ENCODE peak calls at places on chromosomes 16 and 17, in seven cellular contexts. Q is right atrium auricular region; N is brain microvascular endothelial cell; O is CD8-positive, alpha-beta T cell; W is uterus; X is hepatocyte; D is RWPE1. G is an unnamed sample.

GRCh38 chr16:4111748-4112696 is 4.2 kb downstream of the ADCY9 start:
- DNase-seq in Q (no peak), N (no peak), O (no peak), W (no peak), X (no peak), D (no peak), G (no peak)

GRCh38 chr17:80106176-80106575 is 4.8 kb downstream of the GAA start:
- DNase-seq in Q (no peak), N (no peak), O (no peak), W (no peak), X (no peak), D (no peak), G (no peak)

GRCh38 chr16:74606521-74607309 is at the start of gene GLG1:
- DNase-seq in Q (peak; percentile 88), N (peak; percentile 83), O (peak; percentile 87), W (peak; percentile 90), X (peak; percentile 97), D (peak; percentile 84), G (no peak)

GRCh38 chr17:41917192-41917591 is 1.6 kb downstream of the ACLY start:
- DNase-seq in Q (no peak), N (peak; percentile 19), O (no peak), W (no peak), X (peak; percentile 39), D (peak; percentile 8), G (no peak)

GRCh38 chr17:42266918-42267766 is 9.0 kb downstream of the STAT5B start:
- DNase-seq in Q (no peak), N (peak; percentile 91), O (no peak), W (no peak), X (peak; percentile 54), D (no peak), G (peak; percentile 90)

GRCh38 chr17:8149419-8150193 is 2.6 kb downstream of the PER1 start:
- DNase-seq in Q (no peak), N (no peak), O (no peak), W (no peak), X (no peak), D (no peak), G (no peak)

GRCh38 chr16:54086791-54087190 is 199.8 kb downstream of the IRX3 start:
- DNase-seq in Q (no peak), N (no peak), O (no peak), W (no peak), X (no peak), D (no peak), G (no peak)

GRCh38 chr16:20415541-20415940 is 6.2 kb downstream of the ACSM5 start:
- DNase-seq in Q (no peak), N (no peak), O (no peak), W (no peak), X (no peak), D (no peak), G (no peak)

GRCh38 chr17:72754513-72754912 is 338.0 kb downstream of the SLC39A11 start:
- DNase-seq in Q (no peak), N (peak; percentile 15), O (no peak), W (no peak), X (no peak), D (no peak), G (no peak)

GRCh38 chr17:33990943-33991706 is 264.0 kb upstream of the CCL2 start:
- DNase-seq in Q (peak; percentile 51), N (no peak), O (no peak), W (no peak), X (no peak), D (no peak), G (no peak)

GRCh38 chr17:47785538-47786123 is 36.0 kb downstream of the OSBPL7 start:
- DNase-seq in Q (no peak), N (no peak), O (no peak), W (no peak), X (peak; percentile 47), D (no peak), G (no peak)

GRCh38 chr16:80997139-80997798 is 9.4 kb downstream of the CMC2 start:
- DNase-seq in Q (no peak), N (no peak), O (no peak), W (no peak), X (peak; percentile 45), D (no peak), G (no peak)

GRCh38 chr17:39626171-39626670 is 531 bp upstream of the PPP1R1B start:
- DNase-seq in Q (no peak), N (no peak), O (no peak), W (no peak), X (no peak), D (no peak), G (no peak)

GRCh38 chr17:48488548-48489106 is 42.2 kb downstream of the HOXB1 start:
- DNase-seq in Q (no peak), N (no peak), O (no peak), W (no peak), X (peak; percentile 31), D (no peak), G (no peak)

GRCh38 chr16:84699147-84699711 is 571 bp upstream of the USP10 start:
- DNase-seq in Q (no peak), N (no peak), O (no peak), W (no peak), X (no peak), D (peak; percentile 16), G (no peak)

GRCh38 chr16:54054237-54054780 is 232.3 kb downstream of the IRX3 start:
- DNase-seq in Q (no peak), N (no peak), O (no peak), W (no peak), X (no peak), D (no peak), G (no peak)

GRCh38 chr16:88116121-88116900 is 165.1 kb downstream of the BANP start:
- DNase-seq in Q (no peak), N (peak; percentile 72), O (no peak), W (no peak), X (no peak), D (no peak), G (no peak)

GRCh38 chr17:47862621-47863440 is 11.9 kb upstream of the SP6 start:
- DNase-seq in Q (no peak), N (peak; percentile 67), O (no peak), W (no peak), X (no peak), D (peak; percentile 80), G (peak; percentile 41)

GRCh38 chr17:27345141-27345904 is 51.4 kb downstream of the WSB1 start:
- DNase-seq in Q (no peak), N (no peak), O (no peak), W (no peak), X (peak; percentile 89), D (no peak), G (no peak)

GRCh38 chr16:88886915-88887521 is 20.6 kb upstream of the PABPN1L start:
- DNase-seq in Q (peak; percentile 72), N (no peak), O (no peak), W (peak; percentile 80), X (peak; percentile 55), D (no peak), G (no peak)

GRCh38 chr16:50166511-50167500 is 13.7 kb downstream of the TENT4B start:
- DNase-seq in Q (no peak), N (no peak), O (no peak), W (no peak), X (no peak), D (no peak), G (no peak)

GRCh38 chr17:72931635-72932034 is 160.9 kb downstream of the SLC39A11 start:
- DNase-seq in Q (no peak), N (no peak), O (no peak), W (no peak), X (peak; percentile 40), D (no peak), G (no peak)

GRCh38 chr16:74716355-74716754 is 15.7 kb upstream of the MLKL start:
- DNase-seq in Q (no peak), N (no peak), O (no peak), W (no peak), X (no peak), D (no peak), G (no peak)

DNA sequence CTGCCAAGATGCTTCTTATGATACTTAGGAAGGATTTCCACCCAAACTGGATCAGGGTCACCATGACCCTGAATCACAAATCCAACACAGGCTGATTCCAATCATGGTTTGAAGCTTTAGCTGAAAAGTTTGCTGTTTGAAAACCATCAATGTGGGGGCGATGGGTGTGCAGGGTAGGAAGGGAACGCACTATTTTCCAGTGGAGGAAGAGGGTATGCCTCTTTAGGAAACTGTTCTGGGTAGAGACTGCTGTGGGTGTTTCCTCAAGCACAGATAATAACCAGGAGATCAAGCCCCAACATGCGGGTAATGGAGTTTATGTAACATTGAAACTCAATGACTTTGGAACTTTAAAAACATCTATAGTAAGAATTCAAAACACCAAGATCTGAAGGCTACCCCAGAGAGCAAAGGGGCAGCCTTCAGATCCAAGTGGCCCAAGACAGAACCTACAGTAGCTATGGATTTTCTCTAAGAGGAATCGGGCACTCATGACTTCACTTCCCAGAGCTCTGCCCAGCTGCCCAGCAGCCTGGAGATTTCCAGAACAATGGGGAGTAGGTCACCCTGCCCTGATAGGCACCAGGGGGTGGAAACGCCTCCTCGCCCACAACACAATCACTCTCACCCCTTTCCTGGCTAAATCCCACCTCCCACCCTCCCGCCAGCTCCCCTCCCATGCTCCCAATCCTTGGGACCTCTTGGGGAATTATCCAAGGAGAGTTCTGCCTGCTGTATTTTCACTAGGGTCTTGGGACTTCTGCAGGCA is 22.8 kb downstream of the TRIM25 start:
- DNase-seq in Q (no peak), N (no peak), O (no peak), W (no peak), X (no peak), D (no peak), G (no peak)
- H3K27ac ChIP-seq in Q (no peak overlapping the region), N (no peak overlapping the region), O (no peak overlapping the region), W (no peak overlapping the region), X (no peak overlapping the region), D (peak overlapping the region; percentile 30), G (no peak overlapping the region)

DNA sequence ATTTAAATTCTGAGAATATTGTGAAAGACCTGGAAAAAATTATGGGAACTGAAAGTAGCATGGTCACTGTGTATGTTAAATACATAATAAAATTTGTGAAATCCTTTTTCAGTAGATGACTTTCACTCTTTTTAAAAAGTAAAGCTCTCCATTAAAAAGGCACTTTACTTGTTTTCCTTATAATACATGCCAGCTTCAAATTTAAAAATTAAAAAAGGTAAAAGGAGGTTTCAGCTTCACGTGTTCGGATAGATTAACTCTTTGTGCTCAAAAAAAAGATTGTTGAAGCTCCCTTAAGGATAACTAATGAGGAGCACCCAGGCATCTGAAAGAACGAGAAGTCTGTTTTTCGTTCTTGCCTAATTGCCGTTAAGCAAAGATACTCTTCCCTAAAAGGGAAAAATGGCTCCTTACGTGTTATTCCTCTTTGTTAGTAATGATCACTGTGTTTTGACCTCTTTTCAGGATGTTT is 87.8 kb downstream of the TUBD1 start:
- DNase-seq in Q (no peak), N (no peak), O (no peak), W (no peak), X (no peak), D (no peak), G (no peak)
- H3K27ac ChIP-seq in Q (peak overlapping the region; percentile 45), N (peak overlapping the region; percentile 82), O (no peak overlapping the region), W (peak overlapping the region; percentile 64), X (peak overlapping the region; percentile 58), D (no peak overlapping the region), G (peak overlapping the region; percentile 99)

GRCh38 chr17:75827291-75828050 is 16.7 kb downstream of the UNC13D start:
- DNase-seq in Q (peak; percentile 78), N (peak; percentile 56), O (peak; percentile 48), W (peak; percentile 82), X (peak; percentile 75), D (peak; percentile 38), G (no peak)
- H3K27ac ChIP-seq in Q (peak overlapping the region; percentile 88), N (no peak overlapping the region), O (peak overlapping the region; percentile 50), W (peak overlapping the region; percentile 82), X (peak overlapping the region; percentile 60), D (peak overlapping the region; percentile 67), G (no peak overlapping the region)

DNA sequence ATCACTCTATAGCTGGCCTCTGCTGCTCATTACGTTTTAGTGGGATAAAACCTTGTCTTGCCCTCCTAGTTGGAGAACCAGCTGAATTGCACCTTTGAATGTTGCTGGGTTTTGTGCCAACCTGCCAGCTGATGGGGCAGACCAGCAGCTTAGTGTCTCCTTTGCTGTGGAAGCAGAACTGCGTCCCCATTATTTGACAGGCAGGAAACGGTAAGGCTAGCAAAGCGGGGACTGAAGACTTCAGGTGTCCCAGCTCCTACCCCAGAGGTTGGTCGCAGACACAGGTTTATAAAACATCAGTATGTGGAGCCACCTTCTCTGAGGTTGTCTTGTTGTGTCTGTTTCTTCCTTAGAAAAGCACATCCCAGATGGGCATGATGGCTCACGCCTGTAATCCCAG is 158.1 kb downstream of the PRKCA start:
- DNase-seq in Q (no peak), N (no peak), O (no peak), W (no peak), X (no peak), D (no peak), G (no peak)
- H3K27ac ChIP-seq in Q (no peak overlapping the region), N (peak overlapping the region; percentile 80), O (no peak overlapping the region), W (peak overlapping the region; percentile 79), X (peak overlapping the region; percentile 37), D (peak overlapping the region; percentile 90), G (peak overlapping the region; percentile 81)

G was measured in Panc1.